ENCODE peak calls at places on chromosomes 6 and 20, in nine cellular contexts. One of them, this sample, is unnamed.

GRCh38 chr6:105215506-105215905 is 35.7 kb upstream of the POPDC3 start:
- DNase-seq in naive thymus-derived CD8-positive, alpha-beta T cell: no peak
- DNase-seq in NCI-H345: no peak
- DNase-seq in psoas muscle: no peak
- DNase-seq in stimulated activated CD8-positive, alpha-beta memory T cell treated with anti-CD3 and anti-CD28 coated beads, Interleukin-15, amount 100 ng/mL, for 1 hour: no peak
- DNase-seq in mucosa of gallbladder: no peak
- DNase-seq in T-helper 9 cell: no peak
- DNase-seq in GM20000: no peak
- DNase-seq in ACHN: no peak
- DNase-seq in this sample: no peak

GRCh38 chr20:31948008-31948407 is 3.8 kb downstream of the PDRG1 start:
- DNase-seq in naive thymus-derived CD8-positive, alpha-beta T cell: no peak
- DNase-seq in NCI-H345: no peak
- DNase-seq in psoas muscle: no peak
- DNase-seq in stimulated activated CD8-positive, alpha-beta memory T cell treated with anti-CD3 and anti-CD28 coated beads, Interleukin-15, amount 100 ng/mL, for 1 hour: no peak
- DNase-seq in mucosa of gallbladder: no peak
- DNase-seq in T-helper 9 cell: no peak
- DNase-seq in GM20000: no peak
- DNase-seq in ACHN: no peak
- DNase-seq in this sample: no peak

GRCh38 chr6:111663232-111663631 is 57.6 kb upstream of the TRAF3IP2 start:
- DNase-seq in naive thymus-derived CD8-positive, alpha-beta T cell: no peak
- DNase-seq in NCI-H345: no peak
- DNase-seq in psoas muscle: peak; percentile 64
- DNase-seq in stimulated activated CD8-positive, alpha-beta memory T cell treated with anti-CD3 and anti-CD28 coated beads, Interleukin-15, amount 100 ng/mL, for 1 hour: no peak
- DNase-seq in mucosa of gallbladder: no peak
- DNase-seq in T-helper 9 cell: no peak
- DNase-seq in GM20000: no peak
- DNase-seq in ACHN: no peak
- DNase-seq in this sample: no peak

GRCh38 chr6:14072084-14072483 is 45.5 kb upstream of the CD83 start:
- DNase-seq in naive thymus-derived CD8-positive, alpha-beta T cell: no peak
- DNase-seq in NCI-H345: no peak
- DNase-seq in psoas muscle: no peak
- DNase-seq in stimulated activated CD8-positive, alpha-beta memory T cell treated with anti-CD3 and anti-CD28 coated beads, Interleukin-15, amount 100 ng/mL, for 1 hour: no peak
- DNase-seq in mucosa of gallbladder: no peak
- DNase-seq in T-helper 9 cell: no peak
- DNase-seq in GM20000: no peak
- DNase-seq in ACHN: no peak
- DNase-seq in this sample: no peak

GRCh38 chr6:89604662-89605061 is 33.9 kb downstream of the LYRM2 start:
- DNase-seq in naive thymus-derived CD8-positive, alpha-beta T cell: no peak
- DNase-seq in NCI-H345: no peak
- DNase-seq in psoas muscle: no peak
- DNase-seq in stimulated activated CD8-positive, alpha-beta memory T cell treated with anti-CD3 and anti-CD28 coated beads, Interleukin-15, amount 100 ng/mL, for 1 hour: no peak
- DNase-seq in mucosa of gallbladder: no peak
- DNase-seq in T-helper 9 cell: no peak
- DNase-seq in GM20000: no peak
- DNase-seq in ACHN: no peak
- DNase-seq in this sample: no peak

GRCh38 chr6:151679081-151679480 is 128.4 kb upstream of the ESR1 start:
- DNase-seq in naive thymus-derived CD8-positive, alpha-beta T cell: no peak
- DNase-seq in NCI-H345: no peak
- DNase-seq in psoas muscle: peak; percentile 37
- DNase-seq in stimulated activated CD8-positive, alpha-beta memory T cell treated with anti-CD3 and anti-CD28 coated beads, Interleukin-15, amount 100 ng/mL, for 1 hour: no peak
- DNase-seq in mucosa of gallbladder: no peak
- DNase-seq in T-helper 9 cell: no peak
- DNase-seq in GM20000: no peak
- DNase-seq in ACHN: no peak
- DNase-seq in this sample: no peak

GRCh38 chr6:9745966-9746365 is 668.9 kb downstream of the TFAP2A start:
- DNase-seq in naive thymus-derived CD8-positive, alpha-beta T cell: no peak
- DNase-seq in NCI-H345: no peak
- DNase-seq in psoas muscle: no peak
- DNase-seq in stimulated activated CD8-positive, alpha-beta memory T cell treated with anti-CD3 and anti-CD28 coated beads, Interleukin-15, amount 100 ng/mL, for 1 hour: no peak
- DNase-seq in mucosa of gallbladder: no peak
- DNase-seq in T-helper 9 cell: no peak
- DNase-seq in GM20000: no peak
- DNase-seq in ACHN: no peak
- DNase-seq in this sample: no peak

GRCh38 chr20:14234666-14235295 is 102.6 kb downstream of the FLRT3 start:
- DNase-seq in naive thymus-derived CD8-positive, alpha-beta T cell: no peak
- DNase-seq in NCI-H345: no peak
- DNase-seq in psoas muscle: no peak
- DNase-seq in stimulated activated CD8-positive, alpha-beta memory T cell treated with anti-CD3 and anti-CD28 coated beads, Interleukin-15, amount 100 ng/mL, for 1 hour: no peak
- DNase-seq in mucosa of gallbladder: no peak
- DNase-seq in T-helper 9 cell: no peak
- DNase-seq in GM20000: no peak
- DNase-seq in ACHN: no peak
- DNase-seq in this sample: no peak

GRCh38 chr20:39090881-39091280 is 128.7 kb downstream of the DHX35 start:
- DNase-seq in naive thymus-derived CD8-positive, alpha-beta T cell: no peak
- DNase-seq in NCI-H345: peak; percentile 43
- DNase-seq in psoas muscle: no peak
- DNase-seq in stimulated activated CD8-positive, alpha-beta memory T cell treated with anti-CD3 and anti-CD28 coated beads, Interleukin-15, amount 100 ng/mL, for 1 hour: no peak
- DNase-seq in mucosa of gallbladder: no peak
- DNase-seq in T-helper 9 cell: no peak
- DNase-seq in GM20000: no peak
- DNase-seq in ACHN: no peak
- DNase-seq in this sample: no peak

GRCh38 chr6:168332020-168332419 is 12.4 kb upstream of the DACT2 start:
- DNase-seq in naive thymus-derived CD8-positive, alpha-beta T cell: no peak
- DNase-seq in NCI-H345: peak; percentile 86
- DNase-seq in psoas muscle: no peak
- DNase-seq in stimulated activated CD8-positive, alpha-beta memory T cell treated with anti-CD3 and anti-CD28 coated beads, Interleukin-15, amount 100 ng/mL, for 1 hour: no peak
- DNase-seq in mucosa of gallbladder: no peak
- DNase-seq in T-helper 9 cell: no peak
- DNase-seq in GM20000: no peak
- DNase-seq in ACHN: no peak
- DNase-seq in this sample: no peak

GRCh38 chr6:107666084-107666981 is 157.8 kb downstream of the SCML4 start:
- DNase-seq in naive thymus-derived CD8-positive, alpha-beta T cell: no peak
- DNase-seq in NCI-H345: no peak
- DNase-seq in psoas muscle: no peak
- DNase-seq in stimulated activated CD8-positive, alpha-beta memory T cell treated with anti-CD3 and anti-CD28 coated beads, Interleukin-15, amount 100 ng/mL, for 1 hour: no peak
- DNase-seq in mucosa of gallbladder: no peak
- DNase-seq in T-helper 9 cell: no peak
- DNase-seq in GM20000: no peak
- DNase-seq in ACHN: no peak
- DNase-seq in this sample: no peak

GRCh38 chr6:26258199-26258977 is 106.6 kb upstream of the BTN3A2 start:
- DNase-seq in naive thymus-derived CD8-positive, alpha-beta T cell: no peak
- DNase-seq in NCI-H345: no peak
- DNase-seq in psoas muscle: no peak
- DNase-seq in stimulated activated CD8-positive, alpha-beta memory T cell treated with anti-CD3 and anti-CD28 coated beads, Interleukin-15, amount 100 ng/mL, for 1 hour: no peak
- DNase-seq in mucosa of gallbladder: no peak
- DNase-seq in T-helper 9 cell: no peak
- DNase-seq in GM20000: no peak
- DNase-seq in ACHN: peak; percentile 11
- DNase-seq in this sample: no peak

GRCh38 chr6:24495516-24495847 is 713 bp downstream of the ALDH5A1 start:
- DNase-seq in naive thymus-derived CD8-positive, alpha-beta T cell: no peak
- DNase-seq in NCI-H345: peak; percentile 61
- DNase-seq in psoas muscle: peak; percentile 63
- DNase-seq in stimulated activated CD8-positive, alpha-beta memory T cell treated with anti-CD3 and anti-CD28 coated beads, Interleukin-15, amount 100 ng/mL, for 1 hour: no peak
- DNase-seq in mucosa of gallbladder: peak; percentile 53
- DNase-seq in T-helper 9 cell: peak; percentile 1
- DNase-seq in GM20000: peak; percentile 85
- DNase-seq in ACHN: no peak
- DNase-seq in this sample: no peak

GRCh38 chr6:153957409-153957808 is 81.6 kb upstream of the OPRM1 start:
- DNase-seq in naive thymus-derived CD8-positive, alpha-beta T cell: no peak
- DNase-seq in NCI-H345: no peak
- DNase-seq in psoas muscle: no peak
- DNase-seq in stimulated activated CD8-positive, alpha-beta memory T cell treated with anti-CD3 and anti-CD28 coated beads, Interleukin-15, amount 100 ng/mL, for 1 hour: no peak
- DNase-seq in mucosa of gallbladder: no peak
- DNase-seq in T-helper 9 cell: no peak
- DNase-seq in GM20000: peak; percentile 6
- DNase-seq in ACHN: no peak
- DNase-seq in this sample: no peak

GRCh38 chr6:44131880-44132279 is 4.5 kb downstream of the TMEM63B start:
- DNase-seq in naive thymus-derived CD8-positive, alpha-beta T cell: no peak
- DNase-seq in NCI-H345: no peak
- DNase-seq in psoas muscle: no peak
- DNase-seq in stimulated activated CD8-positive, alpha-beta memory T cell treated with anti-CD3 and anti-CD28 coated beads, Interleukin-15, amount 100 ng/mL, for 1 hour: no peak
- DNase-seq in mucosa of gallbladder: no peak
- DNase-seq in T-helper 9 cell: no peak
- DNase-seq in GM20000: no peak
- DNase-seq in ACHN: no peak
- DNase-seq in this sample: no peak

GRCh38 chr6:164325168-164325567 is 910.6 kb downstream of the QKI start:
- DNase-seq in naive thymus-derived CD8-positive, alpha-beta T cell: no peak
- DNase-seq in NCI-H345: no peak
- DNase-seq in psoas muscle: no peak
- DNase-seq in stimulated activated CD8-positive, alpha-beta memory T cell treated with anti-CD3 and anti-CD28 coated beads, Interleukin-15, amount 100 ng/mL, for 1 hour: no peak
- DNase-seq in mucosa of gallbladder: no peak
- DNase-seq in T-helper 9 cell: no peak
- DNase-seq in GM20000: no peak
- DNase-seq in ACHN: no peak
- DNase-seq in this sample: no peak

GRCh38 chr20:38126146-38126912 is 38.7 kb downstream of the TGM2 start:
- DNase-seq in naive thymus-derived CD8-positive, alpha-beta T cell: no peak
- DNase-seq in NCI-H345: no peak
- DNase-seq in psoas muscle: no peak
- DNase-seq in stimulated activated CD8-positive, alpha-beta memory T cell treated with anti-CD3 and anti-CD28 coated beads, Interleukin-15, amount 100 ng/mL, for 1 hour: no peak
- DNase-seq in mucosa of gallbladder: no peak
- DNase-seq in T-helper 9 cell: no peak
- DNase-seq in GM20000: no peak
- DNase-seq in ACHN: peak; percentile 34
- DNase-seq in this sample: no peak

GRCh38 chr20:63742381-63743024 is 2.9 kb downstream of the SLC2A4RG start:
- DNase-seq in naive thymus-derived CD8-positive, alpha-beta T cell: no peak
- DNase-seq in NCI-H345: no peak
- DNase-seq in psoas muscle: no peak
- DNase-seq in stimulated activated CD8-positive, alpha-beta memory T cell treated with anti-CD3 and anti-CD28 coated beads, Interleukin-15, amount 100 ng/mL, for 1 hour: no peak
- DNase-seq in mucosa of gallbladder: no peak
- DNase-seq in T-helper 9 cell: no peak
- DNase-seq in GM20000: peak; percentile 29
- DNase-seq in ACHN: no peak
- DNase-seq in this sample: no peak

GRCh38 chr6:11008821-11009220 is 35.3 kb downstream of the ELOVL2 start:
- DNase-seq in naive thymus-derived CD8-positive, alpha-beta T cell: no peak
- DNase-seq in NCI-H345: no peak
- DNase-seq in psoas muscle: no peak
- DNase-seq in stimulated activated CD8-positive, alpha-beta memory T cell treated with anti-CD3 and anti-CD28 coated beads, Interleukin-15, amount 100 ng/mL, for 1 hour: no peak
- DNase-seq in mucosa of gallbladder: no peak
- DNase-seq in T-helper 9 cell: no peak
- DNase-seq in GM20000: no peak
- DNase-seq in ACHN: no peak
- DNase-seq in this sample: no peak

GRCh38 chr6:31966506-31966905 is 5.4 kb downstream of the DXO start:
- DNase-seq in naive thymus-derived CD8-positive, alpha-beta T cell: no peak
- DNase-seq in NCI-H345: no peak
- DNase-seq in psoas muscle: no peak
- DNase-seq in stimulated activated CD8-positive, alpha-beta memory T cell treated with anti-CD3 and anti-CD28 coated beads, Interleukin-15, amount 100 ng/mL, for 1 hour: no peak
- DNase-seq in mucosa of gallbladder: no peak
- DNase-seq in T-helper 9 cell: no peak
- DNase-seq in GM20000: no peak
- DNase-seq in ACHN: no peak
- DNase-seq in this sample: no peak

GRCh38 chr6:14088600-14089168 is 28.9 kb upstream of the CD83 start:
- DNase-seq in naive thymus-derived CD8-positive, alpha-beta T cell: no peak
- DNase-seq in NCI-H345: no peak
- DNase-seq in psoas muscle: no peak
- DNase-seq in stimulated activated CD8-positive, alpha-beta memory T cell treated with anti-CD3 and anti-CD28 coated beads, Interleukin-15, amount 100 ng/mL, for 1 hour: no peak
- DNase-seq in mucosa of gallbladder: no peak
- DNase-seq in T-helper 9 cell: no peak
- DNase-seq in GM20000: no peak
- DNase-seq in ACHN: no peak
- DNase-seq in this sample: no peak

GRCh38 chr20:13105864-13106457 is 97.2 kb downstream of the SPTLC3 start:
- DNase-seq in naive thymus-derived CD8-positive, alpha-beta T cell: peak; percentile 17
- DNase-seq in NCI-H345: peak; percentile 60
- DNase-seq in psoas muscle: no peak
- DNase-seq in stimulated activated CD8-positive, alpha-beta memory T cell treated with anti-CD3 and anti-CD28 coated beads, Interleukin-15, amount 100 ng/mL, for 1 hour: no peak
- DNase-seq in mucosa of gallbladder: no peak
- DNase-seq in T-helper 9 cell: no peak
- DNase-seq in GM20000: peak; percentile 35
- DNase-seq in ACHN: peak; percentile 42
- DNase-seq in this sample: peak; percentile 34

GRCh38 chr20:25085756-25086495 is 4.0 kb upstream of the VSX1 start:
- DNase-seq in naive thymus-derived CD8-positive, alpha-beta T cell: no peak
- DNase-seq in NCI-H345: no peak
- DNase-seq in psoas muscle: no peak
- DNase-seq in stimulated activated CD8-positive, alpha-beta memory T cell treated with anti-CD3 and anti-CD28 coated beads, Interleukin-15, amount 100 ng/mL, for 1 hour: no peak
- DNase-seq in mucosa of gallbladder: no peak
- DNase-seq in T-helper 9 cell: no peak
- DNase-seq in GM20000: no peak
- DNase-seq in ACHN: no peak
- DNase-seq in this sample: no peak

GRCh38 chr6:25478973-25479372 is 173.0 kb upstream of the SCGN start:
- DNase-seq in naive thymus-derived CD8-positive, alpha-beta T cell: no peak
- DNase-seq in NCI-H345: no peak
- DNase-seq in psoas muscle: no peak
- DNase-seq in stimulated activated CD8-positive, alpha-beta memory T cell treated with anti-CD3 and anti-CD28 coated beads, Interleukin-15, amount 100 ng/mL, for 1 hour: no peak
- DNase-seq in mucosa of gallbladder: no peak
- DNase-seq in T-helper 9 cell: no peak
- DNase-seq in GM20000: no peak
- DNase-seq in ACHN: no peak
- DNase-seq in this sample: no peak

GRCh38 chr20:62244644-62245108 is 6.4 kb downstream of the OSBPL2 start:
- DNase-seq in naive thymus-derived CD8-positive, alpha-beta T cell: no peak
- DNase-seq in NCI-H345: peak; percentile 85
- DNase-seq in psoas muscle: no peak
- DNase-seq in stimulated activated CD8-positive, alpha-beta memory T cell treated with anti-CD3 and anti-CD28 coated beads, Interleukin-15, amount 100 ng/mL, for 1 hour: no peak
- DNase-seq in mucosa of gallbladder: peak; percentile 67
- DNase-seq in T-helper 9 cell: no peak
- DNase-seq in GM20000: no peak
- DNase-seq in ACHN: no peak
- DNase-seq in this sample: no peak

GRCh38 chr6:72975346-72975745 is 249.9 kb downstream of the KHDC1L start:
- DNase-seq in naive thymus-derived CD8-positive, alpha-beta T cell: no peak
- DNase-seq in NCI-H345: no peak
- DNase-seq in psoas muscle: no peak
- DNase-seq in stimulated activated CD8-positive, alpha-beta memory T cell treated with anti-CD3 and anti-CD28 coated beads, Interleukin-15, amount 100 ng/mL, for 1 hour: no peak
- DNase-seq in mucosa of gallbladder: no peak
- DNase-seq in T-helper 9 cell: no peak
- DNase-seq in GM20000: no peak
- DNase-seq in ACHN: no peak
- DNase-seq in this sample: no peak

GRCh38 chr6:1611572-1612385 is 2.1 kb downstream of the FOXC1 start:
- DNase-seq in naive thymus-derived CD8-positive, alpha-beta T cell: no peak
- DNase-seq in NCI-H345: no peak
- DNase-seq in psoas muscle: no peak
- DNase-seq in stimulated activated CD8-positive, alpha-beta memory T cell treated with anti-CD3 and anti-CD28 coated beads, Interleukin-15, amount 100 ng/mL, for 1 hour: no peak
- DNase-seq in mucosa of gallbladder: no peak
- DNase-seq in T-helper 9 cell: no peak
- DNase-seq in GM20000: peak; percentile 53
- DNase-seq in ACHN: peak; percentile 47
- DNase-seq in this sample: peak; percentile 52

GRCh38 chr20:44111712-44112335 is 75.2 kb downstream of the JPH2 start:
- DNase-seq in naive thymus-derived CD8-positive, alpha-beta T cell: no peak
- DNase-seq in NCI-H345: no peak
- DNase-seq in psoas muscle: no peak
- DNase-seq in stimulated activated CD8-positive, alpha-beta memory T cell treated with anti-CD3 and anti-CD28 coated beads, Interleukin-15, amount 100 ng/mL, for 1 hour: no peak
- DNase-seq in mucosa of gallbladder: no peak
- DNase-seq in T-helper 9 cell: no peak
- DNase-seq in GM20000: no peak
- DNase-seq in ACHN: no peak
- DNase-seq in this sample: no peak

This sample was measured in endothelial cell of umbilical vein.